ENCODE peak calls at places on chromosomes 3 and 15, in seven cellular contexts. U is mesothelial cell of epicardium, Z is K562, S is GM06990, W is IMR-90, E is neural crest cell, G is PC-9. Y is an unnamed sample.

GRCh38 chr3:17491601-17492000 is 250.8 kb downstream of the TBC1D5 start:
- DNase-seq in U (no peak), E (no peak), G (no peak), Z (no peak), S (no peak), W (peak; percentile 86), Y (no peak)

GRCh38 chr3:150763841-150764483 is 993 bp upstream of the SIAH2 start:
- DNase-seq in S (no peak), W (peak; percentile 54), U (no peak), G (peak; percentile 65), E (peak; percentile 52), Z (peak; percentile 73), Y (peak; percentile 67)

GRCh38 chr15:90680371-90680935 is 36.7 kb upstream of the BLM start:
- DNase-seq in G (peak; percentile 61), W (peak; percentile 98), U (no peak), E (no peak), S (no peak), Z (no peak), Y (no peak)

GRCh38 chr3:96863129-96863740 is 48.8 kb downstream of the EPHA6 start:
- DNase-seq in W (peak; percentile 2), E (peak; percentile 19), U (no peak), G (no peak), S (no peak), Z (peak; percentile 1), Y (peak; percentile 27)

GRCh38 chr3:46865034-46865507 is 1.8 kb upstream of the MYL3 start:
- DNase-seq in U (no peak), E (no peak), S (no peak), W (no peak), G (no peak), Z (no peak), Y (peak; percentile 64)

GRCh38 chr3:99700637-99701268 is 62.4 kb downstream of the COL8A1 start:
- DNase-seq in W (peak; percentile 80), E (no peak), U (no peak), Z (no peak), G (no peak), S (no peak), Y (no peak)

GRCh38 chr3:140602781-140603180 is 75.1 kb upstream of the TRIM42 start:
- DNase-seq in S (no peak), Z (no peak), G (no peak), E (no peak), W (no peak), U (no peak), Y (no peak)

GRCh38 chr3:11717768-11718581 is 74.3 kb upstream of the VGLL4 start:
- DNase-seq in G (no peak), U (no peak), W (peak; percentile 46), E (peak; percentile 11), S (no peak), Z (no peak), Y (no peak)

GRCh38 chr3:99638244-99638948 is at the start of gene COL8A1:
- DNase-seq in E (no peak), G (no peak), Z (no peak), U (no peak), S (no peak), W (peak; percentile 77), Y (peak; percentile 8)

GRCh38 chr15:70566047-70566835 is 197.1 kb downstream of the UACA start:
- DNase-seq in U (no peak), E (no peak), W (no peak), G (no peak), S (no peak), Z (no peak), Y (no peak)

GRCh38 chr3:48750906-48751305 is 33.9 kb upstream of the IP6K2 start:
- DNase-seq in E (no peak), G (no peak), U (no peak), W (no peak), S (no peak), Z (no peak), Y (no peak)

GRCh38 chr3:71035314-71035713 is 548.2 kb downstream of the FOXP1 start:
- DNase-seq in U (no peak), Z (no peak), G (no peak), W (peak; percentile 83), E (no peak), S (no peak), Y (no peak)

GRCh38 chr15:47720555-47720954 is 3.2 kb downstream of the SEMA6D start:
- DNase-seq in G (no peak), W (peak; percentile 20), E (no peak), Z (no peak), S (no peak), U (no peak), Y (no peak)

GRCh38 chr3:78258798-78259197 is 1218.9 kb downstream of the ROBO2 start:
- DNase-seq in E (no peak), S (no peak), U (no peak), G (no peak), W (peak; percentile 90), Z (no peak), Y (no peak)

GRCh38 chr3:73401616-73402265 is 223.0 kb downstream of the PDZRN3 start:
- DNase-seq in Z (no peak), G (no peak), U (no peak), W (peak; percentile 60), S (no peak), E (no peak), Y (no peak)

GRCh38 chr3:58422756-58423324 is 10.8 kb downstream of the PDHB start:
- DNase-seq in E (no peak), W (peak; percentile 32), S (no peak), Z (no peak), U (no peak), G (no peak), Y (no peak)

DNA sequence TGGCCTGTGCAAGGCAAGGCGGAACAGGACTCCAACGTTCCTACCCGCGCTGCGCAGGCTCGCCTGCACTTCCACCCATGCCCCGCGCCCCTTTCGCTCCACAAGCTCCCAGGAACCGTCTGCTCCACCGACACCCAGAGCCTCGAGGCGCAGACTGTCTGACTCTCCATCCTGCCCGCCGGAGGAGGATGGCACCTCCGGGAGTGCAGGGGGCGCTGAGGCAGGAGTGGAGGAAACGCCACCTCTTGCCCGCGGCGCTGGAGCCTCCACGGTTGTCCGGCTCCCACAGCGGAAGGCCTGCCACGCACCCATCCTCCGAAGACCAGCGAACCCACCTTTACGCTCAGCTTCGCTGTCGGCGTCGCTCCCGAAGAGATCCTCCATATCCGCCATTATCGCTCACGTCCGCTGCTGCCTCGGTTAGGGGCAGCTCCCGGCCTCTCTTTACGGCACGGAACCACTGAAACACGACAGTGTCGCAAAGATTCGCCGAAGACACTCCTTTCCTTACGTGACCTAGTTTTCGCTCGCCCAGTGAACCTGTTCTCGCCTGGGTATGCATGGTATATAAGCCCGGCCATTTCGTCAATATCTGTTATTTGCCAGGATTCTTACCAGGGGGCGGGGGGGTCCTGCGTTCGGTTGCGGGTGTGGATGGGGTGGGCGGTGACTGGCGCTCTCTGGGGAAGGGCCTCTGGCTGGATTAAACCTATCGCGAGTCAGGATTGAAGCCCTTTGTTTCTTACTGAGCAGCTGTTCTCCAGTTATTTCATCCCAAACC is at the start of gene LEO1:
- DNase-seq in E (peak; percentile 86), U (peak; percentile 76), Z (peak; percentile 91), G (peak; percentile 86), S (peak; percentile 88), W (peak; percentile 98), Y (peak; percentile 93)
- TF ChIP-seq CTCF in E (peak; percentile 58), U (no peak), Z (peak; percentile 25), G (no peak), S (peak; percentile 43), W (peak; percentile 38), Y (no peak)

GRCh38 chr3:27728195-27729087 is 6.3 kb upstream of the EOMES start:
- DNase-seq in U (no peak), Z (no peak), G (no peak), S (no peak), W (no peak), E (no peak), Y (no peak)
- TF ChIP-seq CTCF in U (no peak), Z (peak; percentile 63), G (no peak), S (peak; percentile 25), W (peak; percentile 2), E (peak; percentile 40), Y (no peak)

GRCh38 chr3:12973827-12974226 is 99.4 kb downstream of the IQSEC1 start:
- DNase-seq in Z (no peak), G (no peak), S (no peak), W (no peak), U (no peak), E (no peak), Y (no peak)

GRCh38 chr3:12972791-12973702 is 100.2 kb downstream of the IQSEC1 start:
- DNase-seq in Z (no peak), S (no peak), W (no peak), U (no peak), E (no peak), G (no peak), Y (no peak)

GRCh38 chr3:12975748-12976522 is 97.3 kb downstream of the IQSEC1 start:
- DNase-seq in Z (no peak), E (no peak), G (no peak), S (no peak), U (no peak), W (no peak), Y (no peak)

GRCh38 chr3:12974316-12974715 is 98.9 kb downstream of the IQSEC1 start:
- DNase-seq in S (no peak), W (no peak), G (no peak), U (no peak), E (no peak), Z (no peak), Y (no peak)

GRCh38 chr3:12974819-12975218 is 98.4 kb downstream of the IQSEC1 start:
- DNase-seq in U (no peak), S (no peak), G (no peak), E (no peak), W (no peak), Z (no peak), Y (no peak)
- TF ChIP-seq CTCF in U (no peak), S (no peak), G (no peak), E (no peak), W (no peak), Z (no peak), Y (no peak)

DNA sequence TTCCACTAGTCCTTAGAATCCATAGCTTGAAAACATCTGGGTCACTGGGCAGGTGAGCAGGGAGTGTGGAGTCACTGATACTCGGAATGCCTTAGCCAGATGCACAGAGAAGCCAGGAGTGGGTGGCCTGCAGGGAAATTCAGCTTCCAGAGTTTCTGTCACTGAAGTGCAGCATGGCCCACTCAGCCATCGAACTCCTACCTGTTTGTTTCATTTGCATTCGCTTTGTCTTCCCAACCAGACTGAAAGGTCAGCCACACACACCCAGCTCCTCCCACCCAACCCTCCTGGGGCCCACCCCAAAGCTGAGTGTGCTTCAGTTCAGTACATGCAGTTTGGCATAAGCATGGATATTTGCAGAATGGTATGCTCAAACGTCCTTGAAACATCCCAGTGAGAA is 124.5 kb upstream of the ATP10A start:
- DNase-seq in G (no peak), Z (no peak), U (no peak), S (no peak), W (no peak), E (no peak), Y (no peak)
- TF ChIP-seq CTCF in G (no peak), Z (no peak), U (no peak), S (no peak), W (no peak), E (no peak), Y (no peak)

DNA sequence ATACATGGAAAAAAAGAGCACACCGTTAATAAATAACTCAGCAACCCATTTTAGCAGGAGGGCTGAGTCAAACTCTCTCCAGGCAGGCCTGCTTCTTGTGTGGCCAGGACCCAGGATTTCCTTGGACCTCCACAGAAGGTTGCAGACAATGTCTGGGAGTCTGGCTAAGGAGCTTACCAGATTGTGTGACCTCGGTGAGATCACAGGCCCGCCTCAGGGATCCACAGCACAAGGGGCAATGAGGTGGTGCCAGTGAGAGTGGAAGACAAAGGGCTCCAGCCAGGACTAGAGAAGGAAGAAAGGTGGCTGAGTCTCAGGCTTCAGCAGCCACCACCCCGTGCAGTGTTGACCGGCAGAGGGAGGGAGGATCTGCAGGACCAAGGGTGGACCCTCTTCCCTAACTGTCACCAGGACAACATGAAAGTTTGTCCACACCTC is 32.2 kb upstream of the SEC22A start:
- DNase-seq in E (no peak), U (no peak), G (no peak), W (peak; percentile 20), Z (no peak), S (no peak), Y (no peak)
- TF ChIP-seq CTCF in E (no peak), U (no peak), G (no peak), W (no peak), Z (no peak), S (no peak), Y (no peak)